ENCODE peak calls at places on chromosomes 12 and 14, in five cellular contexts. One of them, this sample, is unnamed.

GRCh38 chr14:33794791-33795300 is 156.0 kb downstream of the EGLN3 start:
- DNase-seq in bronchial epithelial cell: peak
- DNase-seq in stomach: no peak
- DNase-seq in pancreas: no peak
- DNase-seq in ovary: no peak
- DNase-seq in this sample: no peak

GRCh38 chr12:30719060-30719459 is 23.4 kb upstream of the IPO8 start:
- DNase-seq in bronchial epithelial cell: peak
- DNase-seq in stomach: no peak
- DNase-seq in pancreas: no peak
- DNase-seq in ovary: no peak
- DNase-seq in this sample: no peak

GRCh38 chr12:57836442-57837375 is 9.8 kb downstream of the CTDSP2 start:
- DNase-seq in bronchial epithelial cell: peak
- DNase-seq in stomach: peak
- DNase-seq in pancreas: no peak
- DNase-seq in ovary: peak
- DNase-seq in this sample: peak

GRCh38 chr14:68632591-68632895 is 160.3 kb downstream of the ZFP36L1 start:
- DNase-seq in bronchial epithelial cell: no peak
- DNase-seq in stomach: no peak
- DNase-seq in pancreas: no peak
- DNase-seq in ovary: no peak
- DNase-seq in this sample: no peak

GRCh38 chr14:69154779-69155178 is 1.9 kb upstream of the DCAF5 start:
- DNase-seq in bronchial epithelial cell: no peak
- DNase-seq in stomach: peak
- DNase-seq in pancreas: no peak
- DNase-seq in ovary: peak
- DNase-seq in this sample: no peak

GRCh38 chr14:20429801-20430669 is 5.9 kb downstream of the KLHL33 start:
- DNase-seq in bronchial epithelial cell: no peak
- DNase-seq in stomach: peak
- DNase-seq in pancreas: peak
- DNase-seq in ovary: no peak
- DNase-seq in this sample: peak

GRCh38 chr12:1533205-1533601 is 61.2 kb downstream of the FBXL14 start:
- DNase-seq in bronchial epithelial cell: no peak
- DNase-seq in stomach: no peak
- DNase-seq in pancreas: no peak
- DNase-seq in ovary: no peak
- DNase-seq in this sample: no peak

GRCh38 chr12:4855121-4855924 is 54.4 kb upstream of the KCNA1 start:
- DNase-seq in bronchial epithelial cell: peak
- DNase-seq in stomach: peak
- DNase-seq in pancreas: peak
- DNase-seq in ovary: peak
- DNase-seq in this sample: no peak

GRCh38 chr14:76919811-76920571 is 93.8 kb downstream of the LRRC74A start:
- DNase-seq in bronchial epithelial cell: peak
- DNase-seq in stomach: peak
- DNase-seq in pancreas: peak
- DNase-seq in ovary: peak
- DNase-seq in this sample: no peak

GRCh38 chr12:106954462-106955376 is 988 bp upstream of the TMEM263 start:
- DNase-seq in bronchial epithelial cell: peak
- DNase-seq in stomach: no peak
- DNase-seq in pancreas: peak
- DNase-seq in ovary: peak
- DNase-seq in this sample: peak

GRCh38 chr12:56518570-56518969 is 3.0 kb upstream of the RBMS2 start:
- DNase-seq in bronchial epithelial cell: peak
- DNase-seq in stomach: no peak
- DNase-seq in pancreas: no peak
- DNase-seq in ovary: no peak
- DNase-seq in this sample: no peak

GRCh38 chr12:12704593-12705230 is 8.7 kb upstream of the GPR19 start:
- DNase-seq in bronchial epithelial cell: peak
- DNase-seq in stomach: peak
- DNase-seq in pancreas: peak
- DNase-seq in ovary: peak
- DNase-seq in this sample: no peak

GRCh38 chr14:91230363-91231035 is 14.0 kb downstream of the GPR68 start:
- DNase-seq in bronchial epithelial cell: peak
- DNase-seq in stomach: no peak
- DNase-seq in pancreas: no peak
- DNase-seq in ovary: no peak
- DNase-seq in this sample: no peak

GRCh38 chr14:101078105-101078891 is 174.8 kb upstream of the RTL1 start:
- DNase-seq in bronchial epithelial cell: no peak
- DNase-seq in stomach: peak
- DNase-seq in pancreas: no peak
- DNase-seq in ovary: no peak
- DNase-seq in this sample: peak

GRCh38 chr12:113071063-113071426 is 14.5 kb downstream of the DTX1 start:
- DNase-seq in bronchial epithelial cell: no peak
- DNase-seq in stomach: no peak
- DNase-seq in pancreas: no peak
- DNase-seq in ovary: no peak
- DNase-seq in this sample: no peak

DNA sequence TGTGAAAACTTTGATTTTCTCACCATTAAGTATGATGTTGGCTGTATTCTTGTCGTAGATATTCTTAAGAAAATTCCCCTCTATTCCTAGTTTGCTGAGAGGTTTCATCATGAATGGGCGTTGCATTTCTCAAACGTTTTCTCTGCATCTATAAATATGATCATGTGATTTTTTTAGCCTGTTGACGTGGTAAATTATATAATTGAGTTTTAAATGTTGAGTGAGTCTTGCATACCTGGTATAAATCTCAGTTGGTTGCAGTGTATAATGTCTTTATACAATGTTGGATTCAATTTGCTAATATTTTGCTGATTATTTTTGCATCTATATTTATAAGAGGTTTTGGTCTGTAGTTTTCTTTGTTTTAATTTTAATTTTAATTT is 405.9 kb upstream of the MIS18BP1 start:
- DNase-seq in bronchial epithelial cell: no peak
- DNase-seq in stomach: no peak
- DNase-seq in pancreas: no peak
- DNase-seq in ovary: no peak
- DNase-seq in this sample: no peak
- H3K4me3 ChIP-seq in bronchial epithelial cell: no peak
- H3K4me3 ChIP-seq in stomach: no peak
- H3K4me3 ChIP-seq in pancreas: no peak
- H3K4me3 ChIP-seq in ovary: no peak
- H3K4me3 ChIP-seq in this sample: no peak

GRCh38 chr12:101685121-101685520 is 12.3 kb upstream of the CHPT1 start:
- DNase-seq in bronchial epithelial cell: no peak
- DNase-seq in stomach: no peak
- DNase-seq in pancreas: no peak
- DNase-seq in ovary: no peak
- DNase-seq in this sample: no peak

GRCh38 chr12:101675555-101675954 is 21.9 kb upstream of the CHPT1 start:
- DNase-seq in bronchial epithelial cell: no peak
- DNase-seq in stomach: no peak
- DNase-seq in pancreas: no peak
- DNase-seq in ovary: no peak
- DNase-seq in this sample: no peak

GRCh38 chr12:101680240-101680639 is 17.2 kb upstream of the CHPT1 start:
- DNase-seq in bronchial epithelial cell: no peak
- DNase-seq in stomach: no peak
- DNase-seq in pancreas: no peak
- DNase-seq in ovary: no peak
- DNase-seq in this sample: no peak

GRCh38 chr12:101678081-101678480 is 19.4 kb upstream of the CHPT1 start:
- DNase-seq in bronchial epithelial cell: no peak
- DNase-seq in stomach: no peak
- DNase-seq in pancreas: no peak
- DNase-seq in ovary: no peak
- DNase-seq in this sample: no peak

GRCh38 chr12:101680647-101681046 is 16.8 kb upstream of the CHPT1 start:
- DNase-seq in bronchial epithelial cell: no peak
- DNase-seq in stomach: no peak
- DNase-seq in pancreas: no peak
- DNase-seq in ovary: no peak
- DNase-seq in this sample: no peak
- H3K4me3 ChIP-seq in bronchial epithelial cell: no peak
- H3K4me3 ChIP-seq in stomach: no peak
- H3K4me3 ChIP-seq in pancreas: no peak
- H3K4me3 ChIP-seq in ovary: no peak
- H3K4me3 ChIP-seq in this sample: no peak

GRCh38 chr12:47736877-47737676 is 11.8 kb upstream of the ENDOU start:
- DNase-seq in bronchial epithelial cell: no peak
- DNase-seq in stomach: peak
- DNase-seq in pancreas: peak
- DNase-seq in ovary: peak
- DNase-seq in this sample: peak
- H3K4me3 ChIP-seq in bronchial epithelial cell: no peak
- H3K4me3 ChIP-seq in stomach: no peak
- H3K4me3 ChIP-seq in pancreas: no peak
- H3K4me3 ChIP-seq in ovary: no peak
- H3K4me3 ChIP-seq in this sample: no peak

GRCh38 chr12:31964280-31964679 is 5.1 kb downstream of the RESF1 start:
- DNase-seq in bronchial epithelial cell: no peak
- DNase-seq in stomach: no peak
- DNase-seq in pancreas: no peak
- DNase-seq in ovary: no peak
- DNase-seq in this sample: no peak

GRCh38 chr12:31970199-31970598 is 11.0 kb downstream of the RESF1 start:
- DNase-seq in bronchial epithelial cell: peak
- DNase-seq in stomach: no peak
- DNase-seq in pancreas: no peak
- DNase-seq in ovary: no peak
- DNase-seq in this sample: no peak

GRCh38 chr12:31967569-31967968 is 8.4 kb downstream of the RESF1 start:
- DNase-seq in bronchial epithelial cell: no peak
- DNase-seq in stomach: no peak
- DNase-seq in pancreas: peak
- DNase-seq in ovary: no peak
- DNase-seq in this sample: no peak

GRCh38 chr12:31965090-31965489 is 5.9 kb downstream of the RESF1 start:
- DNase-seq in bronchial epithelial cell: no peak
- DNase-seq in stomach: no peak
- DNase-seq in pancreas: no peak
- DNase-seq in ovary: peak
- DNase-seq in this sample: no peak

DNA sequence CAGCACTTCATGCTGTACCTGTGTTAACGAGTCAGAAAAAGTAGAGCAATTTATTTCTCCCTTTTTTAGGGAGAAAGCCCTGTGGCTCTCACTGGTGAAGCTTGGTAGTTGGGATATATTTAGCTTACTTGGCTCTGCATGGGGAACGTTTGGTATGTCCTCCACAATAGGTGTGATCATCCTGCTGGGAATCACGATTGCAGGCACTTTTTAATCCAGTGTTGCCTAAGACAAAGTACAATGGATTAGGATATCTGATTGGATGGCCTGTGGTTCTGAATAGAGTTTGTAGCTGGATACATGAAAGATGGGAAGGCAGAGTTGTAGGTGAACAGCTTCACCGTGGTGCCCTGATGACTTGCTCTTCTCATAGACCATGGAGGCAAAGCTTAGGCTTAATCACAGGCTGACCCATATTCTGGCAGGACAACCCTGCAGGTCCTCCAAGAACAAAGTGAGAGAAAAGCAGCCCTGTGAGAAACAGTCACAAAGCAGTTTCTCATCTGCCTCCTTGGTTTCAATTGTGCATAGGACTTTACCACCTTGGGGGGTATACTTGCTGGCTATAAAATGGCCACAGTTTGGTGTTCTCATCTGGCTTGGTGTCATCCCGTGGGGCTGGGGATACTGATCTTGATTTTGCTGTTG is 7.5 kb downstream of the RESF1 start:
- DNase-seq in bronchial epithelial cell: no peak
- DNase-seq in stomach: no peak
- DNase-seq in pancreas: no peak
- DNase-seq in ovary: no peak
- DNase-seq in this sample: no peak
- H3K4me3 ChIP-seq in bronchial epithelial cell: no peak
- H3K4me3 ChIP-seq in stomach: no peak
- H3K4me3 ChIP-seq in pancreas: no peak
- H3K4me3 ChIP-seq in ovary: no peak
- H3K4me3 ChIP-seq in this sample: no peak

DNA sequence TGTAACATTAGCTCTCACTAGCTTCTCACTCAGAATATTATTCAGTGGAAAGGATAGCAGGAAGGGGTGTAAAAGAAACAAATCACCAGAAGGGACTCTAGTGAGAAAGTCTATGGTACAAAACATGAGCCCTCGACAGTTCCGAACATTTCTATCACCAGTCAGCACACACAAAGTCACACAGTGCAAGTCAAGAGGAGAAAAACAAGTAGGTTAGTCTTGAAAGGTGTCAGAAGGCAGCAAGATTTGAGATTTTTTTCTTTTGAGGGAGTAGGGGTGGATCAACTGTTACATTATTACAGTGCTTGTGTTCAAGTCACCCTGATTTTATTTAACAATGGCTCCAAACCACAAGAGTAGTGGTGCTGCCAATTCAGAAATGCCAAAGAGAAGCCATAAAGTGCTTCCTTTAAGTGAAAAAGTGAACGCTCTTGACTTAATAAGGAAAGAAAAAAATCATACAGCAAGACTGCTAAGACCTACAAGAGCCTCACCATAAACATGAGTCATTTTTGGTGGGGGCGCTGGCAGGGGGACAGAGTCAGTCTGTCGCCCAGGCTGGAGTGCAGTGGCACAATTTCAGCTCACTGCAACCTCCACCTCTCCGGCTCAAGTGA is 42.3 kb downstream of the GNS start:
- DNase-seq in bronchial epithelial cell: no peak
- DNase-seq in stomach: no peak
- DNase-seq in pancreas: no peak
- DNase-seq in ovary: no peak
- DNase-seq in this sample: no peak
- H3K4me3 ChIP-seq in bronchial epithelial cell: no peak
- H3K4me3 ChIP-seq in stomach: no peak
- H3K4me3 ChIP-seq in pancreas: no peak
- H3K4me3 ChIP-seq in ovary: no peak
- H3K4me3 ChIP-seq in this sample: no peak

DNA sequence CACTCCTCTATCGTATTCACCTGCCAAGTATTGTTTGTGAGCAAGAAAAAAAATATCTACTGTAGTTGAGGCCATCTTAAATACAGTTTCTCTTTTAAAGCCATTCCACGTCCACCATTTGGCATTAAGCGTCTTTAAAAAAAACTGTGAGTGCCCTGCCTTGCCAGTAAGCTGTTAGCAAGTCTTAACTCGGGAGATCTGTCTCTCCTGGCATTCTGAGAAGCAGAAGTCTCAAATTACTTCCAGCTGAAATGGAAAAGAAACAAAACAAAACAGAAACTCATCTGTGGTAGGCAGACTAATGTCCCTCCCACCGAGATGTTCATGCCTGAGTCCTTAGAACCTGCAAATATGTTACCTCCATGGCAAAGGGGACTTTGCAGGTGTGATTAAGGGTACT is 126.2 kb downstream of the CRADD start:
- DNase-seq in bronchial epithelial cell: peak
- DNase-seq in stomach: no peak
- DNase-seq in pancreas: no peak
- DNase-seq in ovary: no peak
- DNase-seq in this sample: no peak
- H3K4me3 ChIP-seq in bronchial epithelial cell: no peak
- H3K4me3 ChIP-seq in stomach: no peak
- H3K4me3 ChIP-seq in pancreas: no peak
- H3K4me3 ChIP-seq in ovary: no peak
- H3K4me3 ChIP-seq in this sample: no peak

GRCh38 chr14:47675239-47675488 is 241 bp downstream of the MDGA2 start:
- DNase-seq in bronchial epithelial cell: no peak
- DNase-seq in stomach: no peak
- DNase-seq in pancreas: no peak
- DNase-seq in ovary: no peak
- DNase-seq in this sample: no peak
- H3K4me3 ChIP-seq in bronchial epithelial cell: no peak
- H3K4me3 ChIP-seq in stomach: peak
- H3K4me3 ChIP-seq in pancreas: peak
- H3K4me3 ChIP-seq in ovary: no peak
- H3K4me3 ChIP-seq in this sample: peak